ENCODE peak calls at places on chromosomes 1 and 21, in eight cellular contexts. T, X, U, Z, J, W, A and P are unnamed samples.

GRCh38 chr1:29208462-29208861 is 22.3 kb downstream of the MECR start:
- DNase-seq in T (no peak), Z (no peak), A (no peak), W (no peak), X (no peak), J (no peak), U (no peak), P (no peak)

GRCh38 chr1:235758931-235759330 is 107.8 kb downstream of the LYST start:
- DNase-seq in J (no peak), Z (no peak), W (no peak), A (no peak), T (no peak), U (no peak), X (no peak), P (no peak)

GRCh38 chr1:117060441-117061317 is 553 bp downstream of the TTF2 start:
- DNase-seq in J (peak), T (peak), U (no peak), Z (peak), A (peak), W (no peak), X (no peak), P (no peak)

GRCh38 chr1:87463917-87464565 is 135.4 kb downstream of the LMO4 start:
- DNase-seq in Z (no peak), T (no peak), X (no peak), J (no peak), U (no peak), W (no peak), A (no peak), P (no peak)

GRCh38 chr1:50976890-50977574 is 7.0 kb downstream of the CDKN2C start:
- DNase-seq in W (peak), J (peak), U (peak), Z (peak), X (no peak), T (no peak), A (no peak), P (no peak)

GRCh38 chr1:92310185-92310597 is 11.3 kb downstream of the RPAP2 start:
- DNase-seq in U (no peak), X (no peak), J (peak), Z (no peak), A (peak), W (no peak), T (no peak), P (no peak)

GRCh38 chr1:67834246-67834877 is 1.1 kb upstream of the GNG12 start:
- DNase-seq in W (no peak), U (no peak), T (no peak), J (no peak), X (no peak), Z (no peak), A (no peak), P (no peak)

GRCh38 chr1:237320890-237321289 is 278.9 kb downstream of the RYR2 start:
- DNase-seq in J (no peak), W (no peak), T (no peak), X (no peak), A (no peak), U (no peak), Z (no peak), P (no peak)

GRCh38 chr1:246828818-246829217 is 102.9 kb downstream of the AHCTF1 start:
- DNase-seq in U (no peak), Z (no peak), T (no peak), J (no peak), A (no peak), W (no peak), X (no peak), P (no peak)

GRCh38 chr1:22676916-22677601 is 24.0 kb downstream of the C1QB start:
- DNase-seq in J (no peak), Z (no peak), U (no peak), T (no peak), A (no peak), X (no peak), W (no peak), P (no peak)

GRCh38 chr1:199010933-199011332 is 372.1 kb downstream of the PTPRC start:
- DNase-seq in X (no peak), U (no peak), W (no peak), T (no peak), J (no peak), A (no peak), Z (no peak), P (no peak)

GRCh38 chr21:44996983-44997936 is 57.4 kb downstream of the SLX9 start:
- DNase-seq in A (no peak), W (no peak), T (no peak), Z (no peak), U (peak), X (no peak), J (no peak), P (no peak)

GRCh38 chr1:14760780-14761179 is 162.3 kb downstream of the KAZN start:
- DNase-seq in A (no peak), J (no peak), T (no peak), Z (no peak), X (no peak), W (no peak), U (no peak), P (no peak)

GRCh38 chr1:14757260-14757625 is 158.8 kb downstream of the KAZN start:
- DNase-seq in T (no peak), J (no peak), Z (no peak), W (no peak), U (no peak), X (no peak), A (no peak), P (no peak)

GRCh38 chr1:14758962-14759361 is 160.5 kb downstream of the KAZN start:
- DNase-seq in Z (no peak), J (no peak), T (no peak), A (no peak), W (no peak), U (no peak), X (no peak), P (no peak)

GRCh38 chr1:14761754-14762153 is 163.3 kb downstream of the KAZN start:
- DNase-seq in U (no peak), W (no peak), A (no peak), Z (no peak), T (no peak), X (no peak), J (no peak), P (no peak)

DNA sequence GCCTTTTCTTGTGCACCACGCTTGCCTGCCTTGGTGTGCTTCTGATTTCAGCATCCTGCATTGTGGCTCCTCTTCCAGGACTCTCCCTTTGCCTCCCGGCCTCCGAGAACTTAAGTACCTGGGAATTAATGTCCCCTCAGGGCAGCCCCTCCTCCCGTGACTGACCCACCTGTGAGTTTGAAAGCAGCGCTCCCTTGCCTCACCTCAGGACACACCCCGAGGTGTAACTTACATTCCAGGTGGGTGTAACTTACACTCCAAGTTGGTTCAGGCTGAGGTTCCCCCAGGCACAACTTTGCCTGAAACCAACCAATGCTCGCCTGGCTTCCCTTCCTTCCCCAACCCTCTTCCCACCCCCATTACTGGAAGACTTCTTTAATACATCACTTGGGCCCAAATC is 161.4 kb downstream of the KAZN start:
- DNase-seq in U (no peak), W (peak), Z (no peak), A (no peak), X (no peak), J (no peak), T (no peak), P (no peak)
- H3K27ac ChIP-seq in U (no peak), W (no peak), Z (no peak), A (no peak), X (no peak), J (no peak), T (no peak), P (no peak)

GRCh38 chr1:167103236-167103894 is 9.5 kb downstream of the STYXL2 start:
- DNase-seq in W (peak), U (no peak), X (no peak), A (no peak), J (no peak), T (no peak), Z (no peak), P (no peak)

GRCh38 chr1:167109125-167109524 is 15.2 kb downstream of the STYXL2 start:
- DNase-seq in A (no peak), Z (no peak), X (no peak), W (no peak), T (no peak), U (no peak), J (peak), P (no peak)

GRCh38 chr1:167107456-167107855 is 13.6 kb downstream of the STYXL2 start:
- DNase-seq in J (no peak), T (no peak), Z (no peak), X (no peak), A (no peak), U (no peak), W (no peak), P (no peak)

GRCh38 chr1:167105150-167105840 is 11.4 kb downstream of the STYXL2 start:
- DNase-seq in X (no peak), U (no peak), T (no peak), Z (no peak), W (no peak), J (no peak), A (no peak), P (no peak)

GRCh38 chr1:167105841-167106461 is 12.1 kb downstream of the STYXL2 start:
- DNase-seq in U (no peak), X (no peak), Z (no peak), A (no peak), J (no peak), T (no peak), W (no peak), P (no peak)
- H3K27ac ChIP-seq in U (peak), X (no peak), Z (no peak), A (no peak), J (no peak), T (no peak), W (no peak), P (no peak)

DNA sequence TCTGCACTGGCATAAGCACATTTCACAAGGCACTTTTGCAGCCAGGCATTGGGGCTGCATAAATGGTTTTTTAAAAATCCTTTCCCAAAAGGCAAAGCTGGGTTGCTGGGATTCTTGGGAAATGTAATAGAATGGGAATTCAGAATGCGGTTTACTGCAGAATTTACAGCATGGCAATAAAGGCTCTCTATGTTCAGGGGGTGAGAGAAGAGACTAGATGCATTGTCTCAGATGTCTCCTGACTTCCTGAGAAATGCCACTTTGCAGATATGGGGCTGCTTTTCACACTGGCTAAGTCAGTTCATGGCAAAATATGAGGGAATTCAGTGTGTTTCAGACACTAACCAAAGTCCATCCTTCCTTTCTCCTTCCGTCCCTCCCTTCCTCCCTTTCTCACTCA is 13.5 kb downstream of the FCGR2B start:
- DNase-seq in A (no peak), T (no peak), Z (no peak), U (no peak), W (no peak), X (no peak), J (no peak), P (no peak)
- H3K27ac ChIP-seq in A (no peak), T (no peak), Z (no peak), U (no peak), W (no peak), X (no peak), J (no peak), P (peak)

DNA sequence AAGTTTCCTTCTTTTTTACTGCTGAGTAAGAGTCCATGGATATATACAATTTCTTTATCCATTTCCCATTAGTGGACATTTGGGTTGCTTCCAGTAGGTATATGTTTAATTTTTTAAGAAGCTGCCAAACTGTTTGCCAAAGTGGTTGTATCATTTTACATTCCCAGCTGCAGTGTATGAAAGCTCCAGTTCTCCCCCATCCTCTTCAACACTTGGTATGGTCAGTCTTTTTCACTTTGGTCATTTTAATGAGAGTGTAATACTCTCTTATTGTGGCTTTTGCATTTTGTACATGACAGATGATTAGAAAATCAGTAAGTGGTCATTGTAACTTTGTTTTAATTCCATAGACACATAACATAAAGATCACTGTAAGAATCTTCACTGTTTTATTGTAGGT is 22.5 kb downstream of the DOP1B start:
- DNase-seq in W (no peak), Z (no peak), A (no peak), X (no peak), J (no peak), T (no peak), U (no peak), P (no peak)
- H3K27ac ChIP-seq in W (no peak), Z (no peak), A (no peak), X (no peak), J (no peak), T (no peak), U (no peak), P (no peak)

GRCh38 chr1:30936541-30937171 is 28.1 kb upstream of the SDC3 start:
- DNase-seq in X (no peak), T (no peak), A (no peak), U (no peak), J (no peak), W (no peak), Z (no peak), P (no peak)
- H3K27ac ChIP-seq in X (no peak), T (no peak), A (no peak), U (no peak), J (no peak), W (no peak), Z (no peak), P (no peak)

GRCh38 chr1:32150847-32151246 is 28.6 kb upstream of the TXLNA start:
- DNase-seq in Z (no peak), T (no peak), A (no peak), X (no peak), U (no peak), J (no peak), W (no peak), P (no peak)
- H3K27ac ChIP-seq in Z (no peak), T (no peak), A (no peak), X (no peak), U (no peak), J (no peak), W (no peak), P (no peak)

DNA sequence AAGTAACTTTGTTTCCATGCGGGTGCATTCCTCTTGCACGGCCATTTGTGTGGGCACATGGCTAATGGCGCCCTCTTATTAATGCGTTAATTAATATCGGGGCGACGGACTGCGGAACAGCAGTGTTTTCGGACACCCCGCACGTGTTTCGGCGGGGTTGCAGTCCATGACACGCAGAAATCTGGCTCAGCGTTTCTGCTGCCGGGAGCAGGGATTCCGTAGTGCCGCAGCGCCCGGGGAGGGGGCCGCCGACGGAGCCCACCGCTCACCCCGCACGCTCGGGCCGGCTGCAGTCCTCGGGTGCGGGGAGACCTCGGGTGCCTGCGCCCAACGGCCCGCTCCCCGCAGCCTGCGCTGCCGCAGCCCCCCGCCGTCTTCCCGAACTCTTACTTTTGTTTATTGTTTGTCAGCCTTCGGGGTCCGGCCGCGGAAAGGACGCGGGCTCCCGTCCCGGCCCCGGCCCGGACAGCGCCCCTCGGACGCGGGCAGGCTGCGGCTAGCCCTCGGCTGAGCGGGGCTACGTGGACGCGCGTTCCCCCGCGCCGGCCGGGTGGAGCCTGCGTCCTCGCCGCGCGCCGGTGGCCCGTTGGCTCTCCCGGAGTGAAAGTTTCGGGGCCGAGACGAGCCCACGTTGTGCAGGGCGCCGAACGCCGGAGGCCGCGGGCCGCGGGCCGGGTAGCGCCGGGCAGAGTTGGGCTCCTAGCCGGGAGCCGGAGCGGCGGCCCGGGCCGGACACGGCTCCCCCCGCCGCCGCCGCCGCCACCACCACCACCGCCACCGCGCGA is 845 bp downstream of the NFIA start:
- DNase-seq in T (no peak), W (no peak), A (no peak), U (peak), J (no peak), Z (peak), X (no peak), P (no peak)
- H3K27ac ChIP-seq in T (peak), W (no peak), A (peak), U (peak), J (no peak), Z (peak), X (no peak), P (peak)